ENCODE peak calls at places on chromosomes 16 and 17, in six cellular contexts. W is progenitor cell of endocrine pancreas, Z is stomach, A is activated B cell treated with CpG ODN at 0.5 μM for 24 hours, H is HFF-Myc, G is tibial nerve. L is an unnamed sample.

GRCh38 chr16:51402785-51403184 is 251.7 kb upstream of the SALL1 start:
- DNase-seq in W (no peak), Z (peak; percentile 52), A (no peak), H (no peak), G (no peak), L (no peak)

GRCh38 chr17:57988301-57989010 is 402 bp upstream of the VEZF1 start:
- DNase-seq in W (no peak), Z (peak; percentile 68), A (peak; percentile 82), H (no peak), G (peak; percentile 35), L (no peak)

GRCh38 chr16:54952195-54952594 is 21.5 kb downstream of the IRX5 start:
- DNase-seq in W (no peak), Z (no peak), A (no peak), H (no peak), G (no peak), L (no peak)

GRCh38 chr16:85384831-85385462 is 228.2 kb upstream of the GSE1 start:
- DNase-seq in W (no peak), Z (peak; percentile 55), A (no peak), H (no peak), G (no peak), L (no peak)

GRCh38 chr17:76498886-76499667 is 2.1 kb downstream of the RHBDF2 start:
- DNase-seq in W (no peak), Z (no peak), A (no peak), H (no peak), G (no peak), L (no peak)

GRCh38 chr17:44065668-44066203 is 735 bp downstream of the LSM12 start:
- DNase-seq in W (no peak), Z (no peak), A (no peak), H (no peak), G (no peak), L (no peak)

GRCh38 chr16:50585331-50585776 is 37.2 kb downstream of the NKD1 start:
- DNase-seq in W (no peak), Z (peak; percentile 40), A (no peak), H (no peak), G (no peak), L (no peak)

GRCh38 chr16:22813223-22813945 is 578 bp upstream of the HS3ST2 start:
- DNase-seq in W (peak; percentile 89), Z (peak; percentile 32), A (no peak), H (no peak), G (no peak), L (peak; percentile 84)

GRCh38 chr16:3212567-3212966 is 22.4 kb downstream of the ZNF200 start:
- DNase-seq in W (no peak), Z (no peak), A (no peak), H (no peak), G (no peak), L (no peak)

GRCh38 chr16:74842413-74842812 is 67.8 kb upstream of the FA2H start:
- DNase-seq in W (no peak), Z (no peak), A (no peak), H (no peak), G (no peak), L (no peak)

GRCh38 chr17:42365136-42365535 is 23.1 kb downstream of the STAT3 start:
- DNase-seq in W (no peak), Z (no peak), A (no peak), H (no peak), G (no peak), L (no peak)
- TF ChIP-seq CTCF in W (no peak), Z (no peak), A (no peak), H (no peak), G (no peak), L (no peak)

GRCh38 chr16:84183911-84184310 is 2.9 kb downstream of the TAF1C start:
- DNase-seq in W (no peak), Z (no peak), A (no peak), H (no peak), G (no peak), L (no peak)
- TF ChIP-seq CTCF in W (no peak), Z (no peak), A (no peak), H (no peak), G (no peak), L (peak; percentile 32)

GRCh38 chr17:78359936-78360370 is at the start of gene SOCS3:
- DNase-seq in W (peak; percentile 83), Z (peak; percentile 95), A (peak; percentile 93), H (peak; percentile 81), G (peak; percentile 95), L (peak; percentile 95)

GRCh38 chr17:78361227-78361683 is 1.4 kb upstream of the SOCS3 start:
- DNase-seq in W (no peak), Z (no peak), A (no peak), H (no peak), G (no peak), L (no peak)

GRCh38 chr17:78359216-78359935 is 501 bp downstream of the SOCS3 start:
- DNase-seq in W (peak; percentile 43), Z (no peak), A (peak; percentile 54), H (no peak), G (no peak), L (no peak)

GRCh38 chr17:78362232-78362631 is 2.4 kb upstream of the SOCS3 start:
- DNase-seq in W (no peak), Z (no peak), A (no peak), H (no peak), G (no peak), L (no peak)

GRCh38 chr17:78360371-78361226 is 722 bp upstream of the SOCS3 start:
- DNase-seq in W (peak; percentile 97), Z (peak; percentile 98), A (peak; percentile 92), H (no peak), G (peak; percentile 93), L (peak; percentile 95)
- TF ChIP-seq CTCF in W (peak; percentile 94), Z (peak; percentile 90), A (peak; percentile 49), H (peak; percentile 96), G (peak; percentile 94), L (peak; percentile 93)

GRCh38 chr17:8120520-8121443 is 2.5 kb upstream of the ALOXE3 start:
- DNase-seq in W (peak; percentile 50), Z (peak; percentile 66), A (peak; percentile 53), H (no peak), G (no peak), L (no peak)
- TF ChIP-seq CTCF in W (peak; percentile 47), Z (no peak), A (no peak), H (peak; percentile 27), G (peak; percentile 12), L (peak; percentile 70)

GRCh38 chr16:58495861-58496331 is 4.0 kb upstream of the NDRG4 start:
- DNase-seq in W (no peak), Z (no peak), A (no peak), H (no peak), G (no peak), L (no peak)

GRCh38 chr16:58493756-58494431 is 6.0 kb upstream of the NDRG4 start:
- DNase-seq in W (no peak), Z (no peak), A (no peak), H (no peak), G (no peak), L (no peak)

GRCh38 chr16:58497468-58497867 is 2.5 kb upstream of the NDRG4 start:
- DNase-seq in W (no peak), Z (no peak), A (no peak), H (no peak), G (no peak), L (no peak)

GRCh38 chr16:58492735-58493134 is 7.2 kb upstream of the NDRG4 start:
- DNase-seq in W (no peak), Z (no peak), A (no peak), H (no peak), G (no peak), L (no peak)

GRCh38 chr16:58494981-58495860 is 4.7 kb upstream of the NDRG4 start:
- DNase-seq in W (no peak), Z (peak; percentile 57), A (no peak), H (peak; percentile 91), G (peak; percentile 81), L (peak; percentile 84)
- TF ChIP-seq CTCF in W (peak; percentile 46), Z (no peak), A (no peak), H (peak; percentile 74), G (peak; percentile 27), L (peak; percentile 73)

L was measured in type B pancreatic cell.